ENCODE peak calls at places on chromosome 1, in ten cellular contexts. One of them, this sample, is unnamed.

GRCh38 chr1:26724938-26725337 is 29.1 kb downstream of the ARID1A start:
- DNase-seq in type B pancreatic cell: no peak
- DNase-seq in choroid plexus epithelial cell: no peak
- DNase-seq in astrocyte of the spinal cord: no peak
- DNase-seq in AG10803: no peak
- DNase-seq in mucosa of descending colon: no peak
- DNase-seq in osteocyte: no peak
- DNase-seq in left lung: no peak
- DNase-seq in HL-60: no peak
- DNase-seq in IMR-90: no peak
- DNase-seq in this sample: no peak

GRCh38 chr1:202998836-202999750 is 8.1 kb upstream of the TMEM183A start:
- DNase-seq in HL-60: no peak
- DNase-seq in choroid plexus epithelial cell: peak
- DNase-seq in astrocyte of the spinal cord: peak
- DNase-seq in left lung: no peak
- DNase-seq in mucosa of descending colon: no peak
- DNase-seq in IMR-90: peak
- DNase-seq in osteocyte: no peak
- DNase-seq in AG10803: peak
- DNase-seq in type B pancreatic cell: no peak
- DNase-seq in this sample: peak

GRCh38 chr1:44406761-44407429 is 1.8 kb downstream of the RNF220 start:
- DNase-seq in type B pancreatic cell: no peak
- DNase-seq in astrocyte of the spinal cord: no peak
- DNase-seq in AG10803: no peak
- DNase-seq in IMR-90: no peak
- DNase-seq in HL-60: no peak
- DNase-seq in choroid plexus epithelial cell: no peak
- DNase-seq in mucosa of descending colon: no peak
- DNase-seq in osteocyte: no peak
- DNase-seq in left lung: peak
- DNase-seq in this sample: no peak

GRCh38 chr1:1425426-1425752 is 4.3 kb upstream of the ANKRD65 start:
- DNase-seq in type B pancreatic cell: no peak
- DNase-seq in astrocyte of the spinal cord: no peak
- DNase-seq in HL-60: no peak
- DNase-seq in left lung: no peak
- DNase-seq in choroid plexus epithelial cell: no peak
- DNase-seq in AG10803: no peak
- DNase-seq in mucosa of descending colon: peak
- DNase-seq in IMR-90: no peak
- DNase-seq in osteocyte: no peak
- DNase-seq in this sample: no peak

GRCh38 chr1:205535866-205536758 is 31.6 kb downstream of the CDK18 start:
- DNase-seq in HL-60: no peak
- DNase-seq in astrocyte of the spinal cord: no peak
- DNase-seq in osteocyte: no peak
- DNase-seq in choroid plexus epithelial cell: no peak
- DNase-seq in IMR-90: no peak
- DNase-seq in type B pancreatic cell: peak
- DNase-seq in left lung: peak
- DNase-seq in AG10803: no peak
- DNase-seq in mucosa of descending colon: no peak
- DNase-seq in this sample: no peak

GRCh38 chr1:149884433-149885363 is 14.7 kb upstream of the BOLA1 start:
- DNase-seq in choroid plexus epithelial cell: peak
- DNase-seq in astrocyte of the spinal cord: peak
- DNase-seq in mucosa of descending colon: peak
- DNase-seq in IMR-90: peak
- DNase-seq in osteocyte: peak
- DNase-seq in HL-60: peak
- DNase-seq in type B pancreatic cell: no peak
- DNase-seq in left lung: no peak
- DNase-seq in AG10803: peak
- DNase-seq in this sample: no peak

GRCh38 chr1:234658143-234658542 is 48.2 kb upstream of the IRF2BP2 start:
- DNase-seq in AG10803: peak
- DNase-seq in astrocyte of the spinal cord: peak
- DNase-seq in left lung: peak
- DNase-seq in type B pancreatic cell: no peak
- DNase-seq in mucosa of descending colon: no peak
- DNase-seq in IMR-90: peak
- DNase-seq in HL-60: peak
- DNase-seq in osteocyte: no peak
- DNase-seq in choroid plexus epithelial cell: peak
- DNase-seq in this sample: no peak

GRCh38 chr1:156814571-156815260 is 1.9 kb downstream of the SH2D2A start:
- DNase-seq in choroid plexus epithelial cell: no peak
- DNase-seq in osteocyte: no peak
- DNase-seq in IMR-90: no peak
- DNase-seq in type B pancreatic cell: no peak
- DNase-seq in mucosa of descending colon: peak
- DNase-seq in left lung: no peak
- DNase-seq in HL-60: no peak
- DNase-seq in astrocyte of the spinal cord: no peak
- DNase-seq in AG10803: no peak
- DNase-seq in this sample: peak

DNA sequence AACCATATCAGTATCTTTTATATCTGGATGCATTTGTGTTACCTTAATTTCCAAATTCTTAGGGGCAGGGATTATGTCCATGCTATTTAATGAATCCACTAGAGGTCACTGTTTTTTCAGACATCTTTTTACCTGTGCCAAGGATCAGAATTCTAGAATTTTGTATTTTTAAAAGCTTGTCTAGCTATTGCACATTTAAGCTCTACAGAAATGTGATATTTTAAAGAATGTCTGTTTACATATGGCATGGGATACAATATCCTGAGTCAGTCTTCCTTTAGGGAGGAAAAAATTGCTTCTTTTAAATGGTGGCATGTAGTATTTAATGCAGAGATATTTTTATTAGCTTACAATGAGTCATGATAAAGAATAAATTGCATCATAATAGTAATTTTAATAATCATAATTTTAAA is 11.3 kb downstream of the RPAP2 start:
- DNase-seq in osteocyte: no peak
- DNase-seq in type B pancreatic cell: no peak
- DNase-seq in left lung: no peak
- DNase-seq in HL-60: no peak
- DNase-seq in IMR-90: peak
- DNase-seq in mucosa of descending colon: no peak
- DNase-seq in choroid plexus epithelial cell: peak
- DNase-seq in astrocyte of the spinal cord: peak
- DNase-seq in AG10803: peak
- DNase-seq in this sample: no peak
- TF ChIP-seq CTCF in osteocyte: peak
- TF ChIP-seq CTCF in type B pancreatic cell: peak
- TF ChIP-seq CTCF in left lung: peak
- TF ChIP-seq CTCF in HL-60: peak
- TF ChIP-seq CTCF in IMR-90: peak
- TF ChIP-seq CTCF in mucosa of descending colon: no peak
- TF ChIP-seq CTCF in choroid plexus epithelial cell: peak
- TF ChIP-seq CTCF in astrocyte of the spinal cord: peak
- TF ChIP-seq CTCF in AG10803: peak
- TF ChIP-seq CTCF in this sample: peak

DNA sequence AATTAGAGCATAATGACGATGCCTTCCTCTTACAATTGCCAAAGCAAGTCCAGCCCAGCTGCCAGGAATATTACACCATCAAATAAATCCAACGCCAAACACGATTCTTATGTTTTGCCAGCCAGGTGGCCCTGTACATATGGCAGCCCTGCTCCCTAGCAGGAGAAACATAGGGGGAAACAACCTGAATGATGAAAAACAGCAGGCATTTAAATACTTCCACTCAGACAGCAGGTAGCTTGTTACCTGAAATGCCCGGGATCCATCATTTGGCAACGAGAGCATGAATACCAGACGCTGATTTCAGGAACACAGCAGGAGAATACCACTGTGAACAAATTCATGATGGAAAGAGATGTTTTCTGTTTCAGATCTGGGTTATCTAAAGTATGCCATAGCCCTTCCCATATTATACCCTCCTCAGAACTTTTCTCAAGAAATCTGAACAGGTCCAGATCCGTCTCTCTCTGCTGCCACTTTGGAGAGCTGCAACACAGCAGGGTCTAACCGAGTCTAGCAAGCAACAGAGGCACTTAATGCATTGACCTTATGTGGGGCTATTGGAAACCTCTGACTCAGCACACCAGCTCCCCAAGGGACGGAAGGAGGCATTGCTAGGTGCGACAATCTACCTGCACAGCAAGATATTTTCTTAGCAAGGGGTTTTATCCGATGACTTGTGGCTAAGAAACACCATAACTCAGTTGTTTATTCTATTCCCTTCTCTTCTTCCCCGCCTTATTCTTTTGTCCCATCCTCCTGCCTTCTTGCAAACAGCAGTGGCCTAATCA is 166.3 kb downstream of the BARHL2 start:
- DNase-seq in AG10803: no peak
- DNase-seq in IMR-90: no peak
- DNase-seq in HL-60: no peak
- DNase-seq in osteocyte: no peak
- DNase-seq in mucosa of descending colon: no peak
- DNase-seq in left lung: no peak
- DNase-seq in choroid plexus epithelial cell: no peak
- DNase-seq in type B pancreatic cell: no peak
- DNase-seq in astrocyte of the spinal cord: no peak
- DNase-seq in this sample: no peak
- TF ChIP-seq CTCF in AG10803: no peak
- TF ChIP-seq CTCF in IMR-90: no peak
- TF ChIP-seq CTCF in HL-60: no peak
- TF ChIP-seq CTCF in osteocyte: no peak
- TF ChIP-seq CTCF in mucosa of descending colon: no peak
- TF ChIP-seq CTCF in left lung: no peak
- TF ChIP-seq CTCF in choroid plexus epithelial cell: no peak
- TF ChIP-seq CTCF in type B pancreatic cell: peak
- TF ChIP-seq CTCF in astrocyte of the spinal cord: no peak
- TF ChIP-seq CTCF in this sample: no peak

GRCh38 chr1:32239790-32240139 is 7.3 kb upstream of the FAM167B start:
- DNase-seq in HL-60: no peak
- DNase-seq in astrocyte of the spinal cord: no peak
- DNase-seq in choroid plexus epithelial cell: no peak
- DNase-seq in AG10803: no peak
- DNase-seq in osteocyte: no peak
- DNase-seq in IMR-90: no peak
- DNase-seq in type B pancreatic cell: no peak
- DNase-seq in left lung: no peak
- DNase-seq in mucosa of descending colon: peak
- DNase-seq in this sample: no peak

GRCh38 chr1:32241011-32241763 is 5.8 kb upstream of the FAM167B start:
- DNase-seq in left lung: peak
- DNase-seq in IMR-90: peak
- DNase-seq in HL-60: no peak
- DNase-seq in astrocyte of the spinal cord: peak
- DNase-seq in mucosa of descending colon: peak
- DNase-seq in osteocyte: peak
- DNase-seq in choroid plexus epithelial cell: peak
- DNase-seq in AG10803: peak
- DNase-seq in type B pancreatic cell: no peak
- DNase-seq in this sample: peak

GRCh38 chr1:32242341-32242851 is 4.6 kb upstream of the FAM167B start:
- DNase-seq in type B pancreatic cell: no peak
- DNase-seq in osteocyte: no peak
- DNase-seq in astrocyte of the spinal cord: no peak
- DNase-seq in IMR-90: no peak
- DNase-seq in mucosa of descending colon: no peak
- DNase-seq in choroid plexus epithelial cell: peak
- DNase-seq in HL-60: no peak
- DNase-seq in AG10803: peak
- DNase-seq in left lung: no peak
- DNase-seq in this sample: no peak

GRCh38 chr1:32239335-32239734 is 7.7 kb upstream of the FAM167B start:
- DNase-seq in osteocyte: no peak
- DNase-seq in type B pancreatic cell: no peak
- DNase-seq in IMR-90: no peak
- DNase-seq in astrocyte of the spinal cord: no peak
- DNase-seq in mucosa of descending colon: no peak
- DNase-seq in left lung: no peak
- DNase-seq in choroid plexus epithelial cell: no peak
- DNase-seq in HL-60: no peak
- DNase-seq in AG10803: no peak
- DNase-seq in this sample: no peak

DNA sequence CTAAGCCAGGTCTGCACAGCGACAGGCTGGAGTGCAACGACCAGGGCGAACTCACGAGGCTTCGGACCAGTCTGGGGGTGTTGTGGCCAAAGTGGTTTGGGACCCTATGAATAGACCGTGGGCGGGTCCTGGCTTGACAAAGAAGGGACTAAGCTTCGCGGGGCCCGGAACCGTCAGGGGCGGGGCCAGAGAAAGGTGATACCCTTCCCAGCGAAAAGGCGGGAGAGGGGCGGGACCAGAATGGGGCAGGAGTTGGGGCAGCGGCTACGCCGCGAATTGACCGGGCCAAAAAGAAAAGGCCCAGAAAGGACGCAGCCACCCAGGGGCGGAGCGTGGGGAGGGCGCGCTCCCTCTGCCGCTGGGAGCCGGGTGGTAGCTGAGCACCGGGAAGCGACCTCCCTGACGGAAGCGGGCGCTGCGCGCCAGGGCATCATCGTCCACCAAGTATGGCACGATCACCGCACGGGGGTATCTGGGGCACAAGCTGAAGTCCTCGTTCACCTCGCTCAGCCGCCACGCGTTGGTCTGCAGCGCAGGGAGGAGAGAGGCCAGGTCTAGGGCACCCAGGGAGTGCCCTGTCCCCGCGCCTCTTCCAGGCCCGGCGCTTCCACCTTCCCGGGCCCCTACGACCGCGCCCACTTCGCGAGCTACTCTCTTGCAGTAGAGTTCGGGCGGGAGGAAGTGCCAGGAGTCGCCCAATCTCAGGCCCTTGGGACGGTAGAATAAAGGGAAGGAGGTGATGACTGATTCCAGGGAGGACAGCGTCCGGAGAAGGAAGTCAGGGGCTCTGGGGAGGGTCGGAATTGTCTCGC is 6.7 kb upstream of the FAM167B start:
- DNase-seq in osteocyte: peak
- DNase-seq in AG10803: peak
- DNase-seq in choroid plexus epithelial cell: no peak
- DNase-seq in left lung: peak
- DNase-seq in astrocyte of the spinal cord: peak
- DNase-seq in mucosa of descending colon: peak
- DNase-seq in type B pancreatic cell: peak
- DNase-seq in IMR-90: peak
- DNase-seq in HL-60: peak
- DNase-seq in this sample: peak
- TF ChIP-seq CTCF in osteocyte: peak
- TF ChIP-seq CTCF in AG10803: peak
- TF ChIP-seq CTCF in choroid plexus epithelial cell: peak
- TF ChIP-seq CTCF in left lung: no peak
- TF ChIP-seq CTCF in astrocyte of the spinal cord: peak
- TF ChIP-seq CTCF in mucosa of descending colon: no peak
- TF ChIP-seq CTCF in type B pancreatic cell: peak
- TF ChIP-seq CTCF in IMR-90: peak
- TF ChIP-seq CTCF in HL-60: no peak
- TF ChIP-seq CTCF in this sample: no peak

GRCh38 chr1:54124906-54125305 is 27.9 kb downstream of the CDCP2 start:
- DNase-seq in astrocyte of the spinal cord: no peak
- DNase-seq in HL-60: no peak
- DNase-seq in AG10803: no peak
- DNase-seq in osteocyte: no peak
- DNase-seq in left lung: no peak
- DNase-seq in mucosa of descending colon: no peak
- DNase-seq in choroid plexus epithelial cell: no peak
- DNase-seq in type B pancreatic cell: no peak
- DNase-seq in IMR-90: no peak
- DNase-seq in this sample: no peak

GRCh38 chr1:54127594-54127993 is 25.2 kb downstream of the CDCP2 start:
- DNase-seq in astrocyte of the spinal cord: no peak
- DNase-seq in IMR-90: no peak
- DNase-seq in choroid plexus epithelial cell: no peak
- DNase-seq in AG10803: no peak
- DNase-seq in osteocyte: no peak
- DNase-seq in left lung: no peak
- DNase-seq in type B pancreatic cell: no peak
- DNase-seq in HL-60: no peak
- DNase-seq in mucosa of descending colon: no peak
- DNase-seq in this sample: no peak

GRCh38 chr1:54124472-54124871 is 28.3 kb downstream of the CDCP2 start:
- DNase-seq in osteocyte: no peak
- DNase-seq in choroid plexus epithelial cell: no peak
- DNase-seq in left lung: no peak
- DNase-seq in IMR-90: no peak
- DNase-seq in HL-60: no peak
- DNase-seq in type B pancreatic cell: no peak
- DNase-seq in mucosa of descending colon: peak
- DNase-seq in AG10803: no peak
- DNase-seq in astrocyte of the spinal cord: no peak
- DNase-seq in this sample: no peak

GRCh38 chr1:54126271-54126815 is 26.5 kb downstream of the CDCP2 start:
- DNase-seq in type B pancreatic cell: no peak
- DNase-seq in astrocyte of the spinal cord: peak
- DNase-seq in IMR-90: peak
- DNase-seq in AG10803: no peak
- DNase-seq in choroid plexus epithelial cell: peak
- DNase-seq in osteocyte: no peak
- DNase-seq in left lung: no peak
- DNase-seq in HL-60: no peak
- DNase-seq in mucosa of descending colon: no peak
- DNase-seq in this sample: no peak

GRCh38 chr1:54125671-54126070 is 27.1 kb downstream of the CDCP2 start:
- DNase-seq in IMR-90: peak
- DNase-seq in HL-60: no peak
- DNase-seq in AG10803: no peak
- DNase-seq in type B pancreatic cell: no peak
- DNase-seq in left lung: no peak
- DNase-seq in mucosa of descending colon: no peak
- DNase-seq in astrocyte of the spinal cord: peak
- DNase-seq in osteocyte: no peak
- DNase-seq in choroid plexus epithelial cell: peak
- DNase-seq in this sample: no peak
- TF ChIP-seq CTCF in IMR-90: peak
- TF ChIP-seq CTCF in HL-60: no peak
- TF ChIP-seq CTCF in AG10803: peak
- TF ChIP-seq CTCF in type B pancreatic cell: no peak
- TF ChIP-seq CTCF in left lung: no peak
- TF ChIP-seq CTCF in mucosa of descending colon: no peak
- TF ChIP-seq CTCF in astrocyte of the spinal cord: peak
- TF ChIP-seq CTCF in osteocyte: peak
- TF ChIP-seq CTCF in choroid plexus epithelial cell: peak
- TF ChIP-seq CTCF in this sample: no peak